ENCODE peak calls at places on chromosomes 1 and 21, in eight cellular contexts. E is fibroblast of lung, G is MCF 10A, S is heart left ventricle, P is CD14-positive monocyte, N is fibroblast of the aortic adventitia, C is AG09309, J is MM.1S. T is an unnamed sample.

GRCh38 chr1:184078564-184079107 is 27.1 kb downstream of the TSEN15 start:
- DNase-seq in E (peak), G (no peak), S (no peak), P (no peak), N (no peak), C (no peak), J (no peak), T (no peak)

GRCh38 chr1:62784509-62785365 is 805 bp downstream of the ATG4C start:
- DNase-seq in E (peak), G (no peak), S (no peak), P (no peak), N (peak), C (no peak), J (no peak), T (no peak)

GRCh38 chr1:183953031-183953430 is 84.5 kb downstream of the COLGALT2 start:
- DNase-seq in E (peak), G (no peak), S (no peak), P (no peak), N (no peak), C (no peak), J (no peak), T (no peak)

GRCh38 chr1:110433213-110433612 is 17.7 kb upstream of the PROK1 start:
- DNase-seq in E (no peak), G (no peak), S (no peak), P (no peak), N (no peak), C (no peak), J (no peak), T (no peak)

GRCh38 chr1:217911908-217912307 is 280.8 kb downstream of the SPATA17 start:
- DNase-seq in E (peak), G (peak), S (no peak), P (no peak), N (no peak), C (no peak), J (no peak), T (no peak)

GRCh38 chr1:2050482-2050792 is 226 bp downstream of the PRKCZ start:
- DNase-seq in E (no peak), G (peak), S (no peak), P (no peak), N (no peak), C (no peak), J (no peak), T (peak)

GRCh38 chr1:17438176-17438976 is 1.1 kb downstream of the RCC2 start:
- DNase-seq in E (peak), G (peak), S (peak), P (no peak), N (no peak), C (no peak), J (peak), T (no peak)

GRCh38 chr21:27359141-27359540 is 392.3 kb upstream of the ADAMTS5 start:
- DNase-seq in E (peak), G (no peak), S (no peak), P (no peak), N (peak), C (peak), J (no peak), T (no peak)

GRCh38 chr1:74790453-74790852 is 57.5 kb downstream of the TYW3 start:
- DNase-seq in E (no peak), G (no peak), S (no peak), P (no peak), N (no peak), C (no peak), J (no peak), T (peak)

GRCh38 chr1:214423045-214423444 is 128.4 kb downstream of the PTPN14 start:
- DNase-seq in E (no peak), G (no peak), S (no peak), P (no peak), N (no peak), C (no peak), J (no peak), T (no peak)

GRCh38 chr1:47178020-47178419 is 11.8 kb downstream of the PDZK1IP1 start:
- DNase-seq in E (no peak), G (no peak), S (no peak), P (no peak), N (no peak), C (no peak), J (no peak), T (no peak)

GRCh38 chr1:85898861-85899260 is 190.6 kb upstream of the ZNHIT6 start:
- DNase-seq in E (no peak), G (no peak), S (no peak), P (no peak), N (no peak), C (no peak), J (no peak), T (no peak)

GRCh38 chr1:85888961-85889360 is 180.7 kb upstream of the ZNHIT6 start:
- DNase-seq in E (peak), G (peak), S (no peak), P (no peak), N (peak), C (no peak), J (no peak), T (no peak)

GRCh38 chr1:85894651-85895050 is 186.4 kb upstream of the ZNHIT6 start:
- DNase-seq in E (peak), G (peak), S (peak), P (no peak), N (peak), C (peak), J (peak), T (peak)
- TF ChIP-seq CTCF in E (peak), G (peak), S (peak), P (peak), N (peak), C (peak), J (peak), T (peak)

DNA sequence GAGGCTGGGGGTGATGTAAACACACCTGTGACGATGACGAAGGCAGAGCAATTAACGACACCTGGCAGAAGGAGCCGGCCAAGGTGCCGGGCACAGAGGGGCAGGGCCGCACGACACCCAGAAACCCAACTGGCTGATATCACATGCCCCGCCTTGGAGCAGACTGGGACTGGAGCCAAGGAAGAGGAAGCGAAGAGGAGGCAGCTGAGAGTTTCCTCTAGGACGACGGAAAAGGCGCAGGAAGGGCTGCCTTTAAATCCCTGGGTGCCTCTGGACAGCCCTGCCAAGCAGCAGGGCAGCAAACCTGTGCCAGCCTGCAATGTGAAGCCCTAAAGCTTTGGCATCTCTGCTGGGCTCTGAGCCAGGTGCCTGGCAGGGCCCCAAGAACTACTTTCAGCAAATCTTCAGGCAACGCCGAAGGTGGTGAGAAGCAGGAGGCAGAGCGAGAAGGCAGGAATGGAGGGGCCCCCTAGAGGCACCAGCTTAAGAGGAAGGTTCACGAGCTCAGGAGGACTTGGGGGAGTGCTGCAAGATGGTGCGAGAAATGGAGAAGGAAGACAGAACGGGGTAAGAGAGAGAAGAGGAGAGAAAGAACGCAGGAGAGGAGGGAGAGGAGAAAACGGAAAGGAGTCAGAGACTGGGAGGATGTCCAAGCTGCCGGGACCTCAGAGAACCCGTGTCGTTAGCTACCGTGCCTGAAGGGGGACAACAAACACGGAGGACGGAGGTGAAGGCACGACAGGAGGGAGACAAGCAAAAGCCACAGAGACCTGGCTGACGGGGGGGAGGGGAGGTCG is 25.3 kb upstream of the PEF1 start:
- DNase-seq in E (peak), G (peak), S (peak), P (no peak), N (peak), C (no peak), J (peak), T (peak)
- TF ChIP-seq CTCF in E (no peak), G (no peak), S (peak), P (no peak), N (no peak), C (no peak), J (peak), T (peak)

DNA sequence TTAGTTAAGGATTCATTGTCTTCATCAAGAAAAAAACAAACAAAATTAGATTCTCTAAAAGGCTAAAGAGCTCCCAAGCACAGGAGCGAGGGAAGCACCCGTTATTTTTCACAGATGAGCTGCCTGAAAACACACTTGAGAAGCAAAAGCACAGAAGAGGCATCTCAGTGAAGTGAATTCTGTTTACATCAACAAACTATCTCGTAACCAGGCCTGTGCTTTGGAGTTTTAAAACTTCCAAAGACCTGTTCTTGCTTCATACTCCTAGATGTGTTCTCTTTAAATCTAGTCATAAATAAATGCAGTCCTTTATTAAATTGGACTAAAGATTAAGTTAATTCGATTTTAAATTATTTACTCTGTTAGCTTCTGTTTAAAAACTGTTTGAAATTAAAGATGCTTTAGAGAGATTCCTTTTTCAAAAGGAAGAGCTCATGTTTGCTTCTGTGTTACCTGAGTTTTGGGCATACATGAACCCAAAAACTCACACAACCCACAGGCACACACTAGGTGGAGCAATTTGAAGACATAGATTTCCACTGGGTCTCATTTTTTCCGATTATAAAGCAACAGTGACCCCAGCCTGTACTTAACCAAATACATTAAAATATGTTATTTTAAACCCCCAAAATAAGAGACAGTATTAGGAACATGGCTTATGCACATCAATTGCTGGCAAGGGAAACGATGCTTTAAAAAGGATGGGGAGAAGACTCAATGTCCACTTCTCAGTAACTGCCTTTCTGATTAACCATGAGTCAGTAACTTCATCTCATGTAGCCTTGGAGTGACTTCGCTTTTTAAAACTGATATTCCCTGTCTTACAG is 648.2 kb downstream of the SMYD3 start:
- DNase-seq in E (peak), G (peak), S (no peak), P (no peak), N (peak), C (no peak), J (no peak), T (peak)
- TF ChIP-seq CTCF in E (peak), G (no peak), S (peak), P (no peak), N (peak), C (peak), J (no peak), T (no peak)

GRCh38 chr1:54361342-54361741 is 44.9 kb downstream of the SSBP3 start:
- DNase-seq in E (no peak), G (no peak), S (peak), P (no peak), N (no peak), C (no peak), J (no peak), T (no peak)
- TF ChIP-seq CTCF in E (peak), G (no peak), S (peak), P (no peak), N (no peak), C (no peak), J (no peak), T (no peak)

GRCh38 chr1:232477728-232478127 is 152.2 kb downstream of the SIPA1L2 start:
- DNase-seq in E (peak), G (peak), S (no peak), P (no peak), N (peak), C (peak), J (no peak), T (peak)
- TF ChIP-seq CTCF in E (no peak), G (no peak), S (no peak), P (no peak), N (no peak), C (no peak), J (no peak), T (no peak)